ENCODE peak calls at places on chromosomes 3 and 15, in four cellular contexts. X is lower leg skin; M is stimulated activated CD8-positive, alpha-beta memory T cell treated with anti-CD3 and anti-CD28 coated beads, Interleukin-15, amount 100 ng/mL, for 24 hours; J is frontal cortex. H is an unnamed sample.

GRCh38 chr3:124584552-124585391 is 145.5 kb upstream of the UMPS start:
- DNase-seq in X (peak), M (peak), J (peak), H (peak)

GRCh38 chr3:30426319-30426993 is 179.9 kb upstream of the TGFBR2 start:
- DNase-seq in X (peak), M (no peak), J (peak), H (no peak)

GRCh38 chr15:75578206-75578947 is 738 bp downstream of the PTPN9 start:
- DNase-seq in X (peak), M (no peak), J (peak), H (no peak)

GRCh38 chr3:147373301-147373700 is 33.0 kb downstream of the ZIC4 start:
- DNase-seq in X (no peak), M (no peak), J (no peak), H (no peak)

GRCh38 chr15:58469432-58470353 is 37.9 kb downstream of the LIPC start:
- DNase-seq in X (no peak), M (no peak), J (no peak), H (no peak)

GRCh38 chr3:161413127-161413854 is 42.0 kb upstream of the SPTSSB start:
- DNase-seq in X (peak), M (no peak), J (no peak), H (peak)

GRCh38 chr15:30992073-30992363 is 590 bp upstream of the MTMR10 start:
- DNase-seq in X (no peak), M (no peak), J (no peak), H (no peak)

GRCh38 chr3:89072671-89073070 is 34.8 kb upstream of the EPHA3 start:
- DNase-seq in X (no peak), M (no peak), J (no peak), H (no peak)

GRCh38 chr3:195258449-195259145 is 12.4 kb downstream of the XXYLT1 start:
- DNase-seq in X (peak), M (no peak), J (no peak), H (no peak)

GRCh38 chr3:195714380-195715011 is 6.3 kb upstream of the MUC20 start:
- DNase-seq in X (no peak), M (no peak), J (no peak), H (no peak)

GRCh38 chr3:126159476-126159875 is 20.9 kb downstream of the ALDH1L1 start:
- DNase-seq in X (peak), M (no peak), J (no peak), H (no peak)

GRCh38 chr3:61564405-61565059 is 3.2 kb downstream of the PTPRG start:
- DNase-seq in X (peak), M (no peak), J (peak), H (peak)

GRCh38 chr15:85869124-85869523 is 74.4 kb upstream of the KLHL25 start:
- DNase-seq in X (no peak), M (no peak), J (no peak), H (no peak)

GRCh38 chr3:58234516-58234931 is 3.1 kb upstream of the ABHD6 start:
- DNase-seq in X (peak), M (no peak), J (no peak), H (no peak)

GRCh38 chr3:188780188-188781147 is 391.3 kb upstream of the TPRG1 start:
- DNase-seq in X (no peak), M (no peak), J (peak), H (no peak)

GRCh38 chr3:41682996-41683395 is 278.9 kb downstream of the ULK4 start:
- DNase-seq in X (no peak), M (no peak), J (no peak), H (no peak)

GRCh38 chr3:134341391-134341790 is 32.9 kb downstream of the AMOTL2 start:
- DNase-seq in X (peak), M (no peak), J (no peak), H (no peak)

GRCh38 chr3:62587579-62588031 is 214.3 kb upstream of the FEZF2 start:
- DNase-seq in X (no peak), M (no peak), J (no peak), H (no peak)

GRCh38 chr3:9808345-9809037 is 1.6 kb upstream of the TTLL3 start:
- DNase-seq in X (no peak), M (no peak), J (no peak), H (peak)

GRCh38 chr15:90596943-90597342 is 67.2 kb downstream of the CRTC3 start:
- DNase-seq in X (peak), M (no peak), J (no peak), H (no peak)

GRCh38 chr3:12870942-12871341 is 29.6 kb upstream of the RPL32 start:
- DNase-seq in X (no peak), M (no peak), J (no peak), H (no peak)

GRCh38 chr3:12612514-12613226 is 51.2 kb downstream of the RAF1 start:
- DNase-seq in X (no peak), M (no peak), J (no peak), H (no peak)

GRCh38 chr15:74134387-74135027 is 4.1 kb downstream of the ISLR2 start:
- DNase-seq in X (no peak), M (no peak), J (no peak), H (no peak)

GRCh38 chr15:66456211-66456610 is 41.4 kb downstream of the SNAPC5 start:
- DNase-seq in X (no peak), M (no peak), J (no peak), H (no peak)

GRCh38 chr3:32831062-32831461 is 13.3 kb downstream of the TRIM71 start:
- DNase-seq in X (no peak), M (no peak), J (no peak), H (no peak)

GRCh38 chr3:179558742-179559364 is 3.9 kb upstream of the ACTL6A start:
- DNase-seq in X (peak), M (no peak), J (peak), H (no peak)

GRCh38 chr15:44099671-44100070 is 95.4 kb downstream of the FRMD5 start:
- DNase-seq in X (no peak), M (no peak), J (no peak), H (no peak)

GRCh38 chr3:143753456-143753855 is 94.8 kb downstream of the SLC9A9 start:
- DNase-seq in X (no peak), M (no peak), J (no peak), H (no peak)

GRCh38 chr3:176362191-176362731 is 835.0 kb downstream of the TBL1XR1 start:
- DNase-seq in X (no peak), M (no peak), J (no peak), H (no peak)

GRCh38 chr15:38216763-38217162 is 35.9 kb upstream of the SPRED1 start:
- DNase-seq in X (no peak), M (no peak), J (no peak), H (no peak)

GRCh38 chr3:46896386-46896785 is 18.9 kb downstream of the PTH1R start:
- DNase-seq in X (no peak), M (no peak), J (no peak), H (no peak)

GRCh38 chr3:38139191-38139590 is 730 bp downstream of the MYD88 start:
- DNase-seq in X (peak), M (no peak), J (no peak), H (no peak)

GRCh38 chr3:109023656-109024254 is 70.1 kb upstream of the GUCA1C start:
- DNase-seq in X (no peak), M (no peak), J (peak), H (no peak)

GRCh38 chr3:27535809-27536392 is 51.7 kb upstream of the SLC4A7 start:
- DNase-seq in X (no peak), M (no peak), J (no peak), H (no peak)

GRCh38 chr3:72375237-72376154 is 472.7 kb downstream of the SHQ1 start:
- DNase-seq in X (no peak), M (no peak), J (no peak), H (no peak)

GRCh38 chr3:136835817-136836510 is 17.0 kb downstream of the SLC35G2 start:
- DNase-seq in X (no peak), M (no peak), J (no peak), H (no peak)

GRCh38 chr15:79874242-79874641 is 22.6 kb downstream of the MTHFS start:
- DNase-seq in X (no peak), M (no peak), J (no peak), H (no peak)